ENCODE peak calls at places on chromosomes 4 and X, in nine cellular contexts. E is osteocyte; V is stimulated activated CD4-positive, alpha-beta T cell treated with anti-CD3 and anti-CD28 coated beads, Interleukin-4, amount 100 ng/mL, for 24 hours; M is COLO829; K is activated T-helper 1 cell treated with anti-CD3 and anti-CD28 coated beads, Interleukin-12 subunit alpha, Interleukin-12 subunit beta, Interleukin-2, Interleukin-4 antibody, amounts not matched to agents 30 ng/mL and 10 ng/mL and 1 ng/mL, durations not matched to agents 14 hours and 24 hours and 36 hours; N is Calu3; A is myocyte; R is activated CD4-positive, alpha-beta T cell treated with anti-CD3 and anti-CD28 coated beads for 1 hour; B is stimulated activated CD8-positive, alpha-beta memory T cell treated with anti-CD3 and anti-CD28 coated beads, Interleukin-7, amount 100 ng/mL, for 24 hours. Q is an unnamed sample.

GRCh38 chrX:129877401-129877800 is 28.6 kb upstream of the UTP14A start:
- DNase-seq in N (no peak), V (no peak), K (no peak), R (no peak), E (no peak), B (no peak), M (no peak), A (no peak), Q (no peak)

GRCh38 chr4:106615407-106615945 is 246.9 kb upstream of the GIMD1 start:
- DNase-seq in E (no peak), A (no peak), K (no peak), N (no peak), B (no peak), V (no peak), R (no peak), M (peak; percentile 12), Q (no peak)

GRCh38 chr4:8122746-8123145 is 35.9 kb downstream of the ABLIM2 start:
- DNase-seq in A (no peak), E (no peak), M (no peak), K (no peak), V (no peak), R (no peak), N (no peak), B (no peak), Q (no peak)

GRCh38 chr4:38788327-38788726 is 5.5 kb upstream of the TLR10 start:
- DNase-seq in M (no peak), E (no peak), N (no peak), B (no peak), A (no peak), R (no peak), V (no peak), K (no peak), Q (no peak)

GRCh38 chrX:135522132-135522530 is 1.7 kb downstream of the INTS6L start:
- DNase-seq in R (no peak), A (no peak), M (no peak), E (no peak), B (no peak), K (no peak), N (no peak), V (no peak), Q (no peak)

GRCh38 chr4:113760094-113760851 is 1.3 kb downstream of the CAMK2D start:
- DNase-seq in N (no peak), E (no peak), V (peak; percentile 37), R (no peak), K (peak; percentile 22), A (peak; percentile 45), M (no peak), B (no peak), Q (no peak)

GRCh38 chrX:29431895-29432294 is 783.5 kb upstream of the MAGEB2 start:
- DNase-seq in V (no peak), A (no peak), K (no peak), M (no peak), B (no peak), R (no peak), N (no peak), E (no peak), Q (no peak)

GRCh38 chr4:48025005-48025404 is 8.4 kb downstream of the NIPAL1 start:
- DNase-seq in B (no peak), K (no peak), V (no peak), E (no peak), A (no peak), N (no peak), R (no peak), M (peak; percentile 49), Q (no peak)

GRCh38 chr4:10666616-10667015 is 18.0 kb downstream of the CLNK start:
- DNase-seq in A (no peak), V (no peak), M (no peak), N (no peak), R (no peak), E (no peak), K (no peak), B (no peak), Q (no peak)

GRCh38 chr4:110902500-110902899 is 279.6 kb upstream of the PITX2 start:
- DNase-seq in V (no peak), A (peak; percentile 8), R (no peak), K (no peak), M (no peak), N (no peak), E (no peak), B (no peak), Q (no peak)

GRCh38 chrX:15349046-15349445 is 13.7 kb upstream of the PIGA start:
- DNase-seq in R (no peak), E (no peak), A (peak; percentile 59), V (peak; percentile 6), K (no peak), B (no peak), N (peak; percentile 37), M (peak; percentile 43), Q (no peak)

GRCh38 chr4:158161561-158162354 is 11.1 kb downstream of the GASK1B start:
- DNase-seq in R (no peak), M (peak; percentile 60), B (no peak), K (no peak), A (peak; percentile 90), N (peak; percentile 6), V (no peak), E (no peak), Q (no peak)

GRCh38 chr4:183200453-183200852 is 101.4 kb downstream of the WWC2 start:
- DNase-seq in E (peak; percentile 87), N (peak; percentile 75), K (no peak), B (no peak), R (no peak), V (no peak), A (peak; percentile 71), M (no peak), Q (no peak)

GRCh38 chr4:3305610-3306371 is 13.0 kb downstream of the RGS12 start:
- DNase-seq in V (no peak), B (no peak), K (no peak), R (no peak), E (no peak), N (no peak), M (no peak), A (peak; percentile 83), Q (no peak)

GRCh38 chr4:67459164-67459563 is 86.1 kb downstream of the CENPC start:
- DNase-seq in R (no peak), K (no peak), A (no peak), M (no peak), E (no peak), B (no peak), N (no peak), V (no peak), Q (no peak)

GRCh38 chr4:60682901-60683300 is 517.2 kb upstream of the ADGRL3 start:
- DNase-seq in E (no peak), R (no peak), B (no peak), A (no peak), K (no peak), N (no peak), M (no peak), V (no peak), Q (no peak)

GRCh38 chr4:126182801-126183200 is 868.0 kb downstream of the FAT4 start:
- DNase-seq in N (no peak), R (no peak), A (no peak), V (no peak), K (no peak), B (no peak), E (no peak), M (no peak), Q (no peak)

GRCh38 chr4:10205223-10205622 is 88.6 kb upstream of the WDR1 start:
- DNase-seq in E (no peak), K (no peak), R (no peak), A (no peak), N (no peak), B (no peak), V (no peak), M (no peak), Q (no peak)

GRCh38 chr4:26308573-26308972 is 12.2 kb upstream of the RBPJ start:
- DNase-seq in K (no peak), E (no peak), V (no peak), N (no peak), B (no peak), M (no peak), R (no peak), A (no peak), Q (no peak)

GRCh38 chr4:159779716-159780115 is 676.8 kb downstream of the RAPGEF2 start:
- DNase-seq in E (no peak), R (no peak), A (peak; percentile 13), K (no peak), M (no peak), B (no peak), N (no peak), V (no peak), Q (no peak)

GRCh38 chr4:131091896-131092295 is 1995.9 kb downstream of the C4orf33 start:
- DNase-seq in A (no peak), E (no peak), K (no peak), B (no peak), M (peak; percentile 31), R (no peak), N (no peak), V (no peak), Q (no peak)

GRCh38 chr4:13541720-13542576 is 2.4 kb downstream of the NKX3-2 start:
- DNase-seq in N (no peak), E (no peak), M (no peak), B (no peak), A (no peak), R (no peak), K (no peak), V (peak; percentile 33), Q (peak; percentile 89)

GRCh38 chr4:107060388-107060787 is 24.3 kb upstream of the DKK2 start:
- DNase-seq in M (no peak), A (no peak), E (no peak), K (no peak), B (no peak), R (no peak), N (no peak), V (no peak), Q (no peak)

GRCh38 chrX:7025471-7025870 is 122.0 kb upstream of the STS start:
- DNase-seq in A (no peak), K (no peak), B (no peak), V (no peak), E (no peak), N (no peak), R (no peak), M (no peak), Q (no peak)

GRCh38 chr4:165410214-165410613 is 31.4 kb downstream of the CPE start:
- DNase-seq in V (no peak), B (no peak), M (no peak), E (no peak), A (no peak), K (no peak), R (no peak), N (no peak), Q (no peak)

GRCh38 chr4:73224886-73225285 is 33.7 kb downstream of the ANKRD17 start:
- DNase-seq in V (no peak), M (no peak), E (no peak), N (no peak), A (no peak), R (no peak), K (no peak), B (no peak), Q (no peak)

GRCh38 chr4:179871726-179872125 is 2371.5 kb upstream of the TENM3 start:
- DNase-seq in E (no peak), B (no peak), R (no peak), N (no peak), V (no peak), M (no peak), A (no peak), K (no peak), Q (no peak)

GRCh38 chrX:80984118-80984517 is 174.4 kb upstream of the BRWD3 start:
- DNase-seq in R (no peak), E (no peak), A (no peak), K (no peak), B (no peak), N (no peak), M (no peak), V (no peak), Q (no peak)

GRCh38 chr4:99811850-99812249 is 4.8 kb upstream of the DAPP1 start:
- DNase-seq in V (peak; percentile 70), B (peak; percentile 15), E (no peak), K (peak; percentile 30), M (peak; percentile 48), N (peak; percentile 46), R (no peak), A (peak; percentile 27), Q (no peak)

GRCh38 chrX:43718956-43719355 is 62.9 kb downstream of the MAOA start:
- DNase-seq in A (no peak), E (no peak), V (no peak), R (no peak), N (no peak), K (no peak), B (no peak), M (no peak), Q (no peak)

GRCh38 chr4:16875487-16875886 is 23.0 kb downstream of the LDB2 start:
- DNase-seq in A (no peak), K (no peak), E (no peak), R (no peak), N (no peak), B (no peak), V (no peak), M (peak; percentile 56), Q (no peak)